ENCODE peak calls at places on chromosomes 16 and 17, in five cellular contexts. Q, G, I, Y and L are unnamed samples.

GRCh38 chr17:78112508-78113471 is 15.8 kb downstream of the TMC6 start:
- DNase-seq in Q (peak; percentile 88), G (peak; percentile 84), I (peak; percentile 38), Y (peak; percentile 73), L (peak; percentile 68)

GRCh38 chr17:67452681-67453554 is 75.8 kb downstream of the PITPNC1 start:
- DNase-seq in Q (no peak), G (no peak), I (no peak), Y (peak; percentile 86), L (no peak)

GRCh38 chr16:84607694-84608093 is 10.2 kb downstream of the COTL1 start:
- DNase-seq in Q (peak; percentile 30), G (no peak), I (no peak), Y (peak; percentile 46), L (no peak)

GRCh38 chr16:78816499-78817441 is 717.3 kb downstream of the WWOX start:
- DNase-seq in Q (no peak), G (no peak), I (no peak), Y (no peak), L (no peak)

GRCh38 chr17:28912281-28912937 is 9.5 kb upstream of the DHRS13 start:
- DNase-seq in Q (peak; percentile 33), G (no peak), I (no peak), Y (no peak), L (no peak)

GRCh38 chr16:75244844-75245758 is 6.3 kb downstream of the BCAR1 start:
- DNase-seq in Q (no peak), G (peak; percentile 96), I (peak; percentile 94), Y (no peak), L (no peak)

GRCh38 chr17:64110436-64111152 is 19.4 kb downstream of the ERN1 start:
- DNase-seq in Q (no peak), G (no peak), I (no peak), Y (no peak), L (no peak)

GRCh38 chr17:77011173-77012011 is 129.4 kb upstream of the SEC14L1 start:
- DNase-seq in Q (peak; percentile 57), G (peak; percentile 39), I (peak; percentile 34), Y (peak; percentile 53), L (no peak)

GRCh38 chr17:77127735-77128361 is 12.9 kb upstream of the SEC14L1 start:
- DNase-seq in Q (peak; percentile 74), G (no peak), I (peak; percentile 81), Y (peak; percentile 91), L (peak; percentile 46)

GRCh38 chr17:13995856-13996635 is 73.3 kb upstream of the COX10 start:
- DNase-seq in Q (no peak), G (no peak), I (no peak), Y (no peak), L (no peak)

GRCh38 chr17:58156839-58157803 is 8.9 kb downstream of the OR4D1 start:
- DNase-seq in Q (peak; percentile 47), G (no peak), I (peak; percentile 8), Y (peak; percentile 61), L (peak; percentile 23)

GRCh38 chr16:51864575-51864974 is 682.4 kb downstream of the TOX3 start:
- DNase-seq in Q (no peak), G (no peak), I (no peak), Y (no peak), L (no peak)

GRCh38 chr17:38605230-38605851 is 411 bp downstream of the SRCIN1 start:
- DNase-seq in Q (no peak), G (no peak), I (no peak), Y (no peak), L (no peak)
- H3K27me3 ChIP-seq in Q (peaks cover 38% of the 10 kb centered on the region), G (no peaks in the 10 kb centered on the region), I (peaks cover 11% of the 10 kb centered on the region), Y (peaks cover 37% of the 10 kb centered on the region), L (peaks cover 50% of the 10 kb centered on the region)

GRCh38 chr17:65533056-65533745 is 28.2 kb downstream of the AXIN2 start:
- DNase-seq in Q (no peak), G (no peak), I (no peak), Y (no peak), L (no peak)

GRCh38 chr17:65530985-65531507 is 30.4 kb downstream of the AXIN2 start:
- DNase-seq in Q (no peak), G (no peak), I (no peak), Y (no peak), L (no peak)

GRCh38 chr17:65530158-65530984 is 31.1 kb downstream of the AXIN2 start:
- DNase-seq in Q (no peak), G (no peak), I (no peak), Y (no peak), L (no peak)

GRCh38 chr17:65532491-65532890 is 29.0 kb downstream of the AXIN2 start:
- DNase-seq in Q (no peak), G (no peak), I (no peak), Y (no peak), L (no peak)

DNA sequence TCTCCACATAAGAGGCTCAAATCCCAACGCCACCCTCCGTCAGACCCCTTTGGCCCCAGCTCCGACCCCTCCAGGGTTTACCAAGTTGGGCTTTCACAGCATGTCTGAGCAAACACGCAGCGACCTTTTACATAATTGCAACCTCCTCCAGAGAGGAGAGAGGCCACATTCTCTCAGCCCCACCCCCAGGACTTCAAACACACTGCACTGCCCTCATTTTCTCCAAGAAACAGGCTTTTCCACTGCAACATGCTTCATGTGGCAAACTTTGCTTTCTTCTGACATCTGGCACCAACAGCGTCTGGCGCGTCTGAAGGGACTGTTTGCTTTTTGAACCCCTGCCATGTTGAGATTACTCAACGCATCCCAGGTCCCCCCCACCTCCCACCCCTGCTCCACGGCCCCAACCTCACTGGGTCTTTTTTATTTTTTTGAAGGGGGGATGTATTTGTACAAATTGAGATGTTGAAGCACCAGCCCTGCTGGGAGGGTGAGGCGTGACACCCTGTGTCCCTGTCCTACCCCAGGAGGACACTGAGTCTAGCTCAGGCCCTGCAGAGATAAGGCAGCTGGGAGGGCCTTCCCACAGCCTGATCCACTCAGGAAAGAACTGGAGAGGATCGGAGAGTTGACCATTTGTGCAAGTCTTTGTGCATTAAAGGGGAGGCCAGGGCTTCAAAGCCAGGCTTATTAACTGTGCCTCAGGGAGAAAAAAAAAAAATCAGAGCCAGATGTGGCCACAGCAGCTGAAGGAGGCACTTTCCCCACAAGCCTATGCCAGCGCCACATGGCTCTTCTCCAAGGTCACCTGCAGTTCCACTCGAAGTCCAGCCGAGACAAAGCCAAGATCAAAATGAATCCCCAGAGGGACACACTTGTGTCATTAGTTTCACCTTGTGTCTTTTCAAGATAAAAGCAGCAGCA is 29.7 kb downstream of the AXIN2 start:
- DNase-seq in Q (no peak), G (no peak), I (no peak), Y (peak; percentile 23), L (no peak)
- H3K27ac ChIP-seq in Q (no peak overlapping the region), G (no peak overlapping the region), I (no peak overlapping the region), Y (peak overlapping the region; percentile 40), L (no peak overlapping the region)

GRCh38 chr16:89954462-89954861 is 5.9 kb downstream of the DEF8 start:
- DNase-seq in Q (no peak), G (no peak), I (no peak), Y (no peak), L (no peak)
- H3K36me3 ChIP-seq in Q (no peaks in the 10 kb centered on the region), G (no peaks in the 10 kb centered on the region), I (peaks cover 5% of the 10 kb centered on the region), Y (no peaks in the 10 kb centered on the region), L (peaks cover 11% of the 10 kb centered on the region)

DNA sequence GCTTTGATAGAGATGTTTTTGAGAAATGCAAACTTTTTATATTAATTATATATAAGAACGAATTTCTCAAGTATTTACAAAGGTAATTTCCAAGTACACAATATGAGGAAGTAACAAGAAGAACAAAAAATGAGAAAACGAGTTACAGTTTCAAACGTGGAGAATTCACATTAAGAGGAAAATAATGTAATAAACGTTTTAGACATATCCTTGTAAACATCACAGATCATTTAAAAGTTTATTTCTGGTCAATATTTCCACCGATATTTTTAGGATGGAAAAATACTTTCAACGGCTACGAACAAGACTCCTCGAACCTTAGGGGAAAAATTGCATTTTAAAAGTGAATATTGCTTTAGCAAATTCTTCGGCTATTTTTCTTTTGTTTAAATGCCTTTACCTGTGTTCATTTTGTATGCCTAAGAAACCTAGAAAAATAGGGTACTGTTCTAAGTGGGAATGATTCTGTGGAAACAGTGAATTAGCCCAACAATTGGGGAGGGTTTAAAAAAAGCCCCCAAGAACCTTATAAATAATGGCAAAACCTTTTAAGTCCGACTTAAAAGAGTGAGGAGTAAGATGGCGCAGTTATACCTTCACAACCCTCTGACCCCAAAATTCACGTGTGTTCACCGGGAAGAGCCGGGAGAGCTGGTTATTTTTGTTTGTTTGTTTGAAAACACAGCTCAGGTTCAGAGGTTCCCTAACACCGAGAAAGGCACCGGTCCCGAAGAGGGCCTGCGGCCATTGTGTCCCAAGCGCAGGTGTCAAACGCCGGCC is 3.3 kb downstream of the HNF1B start:
- DNase-seq in Q (no peak), G (no peak), I (no peak), Y (no peak), L (no peak)
- H3K27me3 ChIP-seq in Q (peaks cover 44% of the 10 kb centered on the region), G (peaks cover 52% of the 10 kb centered on the region), I (peaks cover 56% of the 10 kb centered on the region), Y (peaks cover 30% of the 10 kb centered on the region), L (peaks cover 72% of the 10 kb centered on the region)